ENCODE peak calls at places on chromosome 12, in seven cellular contexts. B, G, Y, H, U, C and F are unnamed samples.

GRCh38 chr12:87444039-87444438 is 585.2 kb downstream of the C12orf50 start:
- DNase-seq in C (no peak), U (no peak), Y (no peak), G (no peak), H (no peak), B (no peak), F (no peak)

GRCh38 chr12:109738878-109739665 is 25.4 kb downstream of the FAM222A start:
- DNase-seq in B (no peak), H (no peak), U (no peak), G (no peak), Y (peak), C (no peak), F (no peak)

GRCh38 chr12:4909734-4910501 is at the start of gene KCNA1:
- DNase-seq in H (no peak), C (peak), G (no peak), B (no peak), Y (peak), U (no peak), F (no peak)

GRCh38 chr12:467591-467990 is 7.9 kb downstream of the B4GALNT3 start:
- DNase-seq in C (no peak), U (no peak), Y (no peak), B (no peak), H (no peak), G (no peak), F (no peak)

GRCh38 chr12:45034861-45035265 is 16.0 kb downstream of the DBX2 start:
- DNase-seq in C (no peak), H (no peak), B (no peak), Y (no peak), G (no peak), U (no peak), F (no peak)

GRCh38 chr12:71589478-71589881 is 74.2 kb downstream of the ZFC3H1 start:
- DNase-seq in H (no peak), B (no peak), G (no peak), Y (no peak), C (no peak), U (no peak), F (no peak)

GRCh38 chr12:72141381-72141780 is 130.8 kb upstream of the TRHDE start:
- DNase-seq in G (no peak), B (no peak), C (no peak), Y (no peak), U (no peak), H (no peak), F (no peak)

GRCh38 chr12:11862794-11863193 is 207.9 kb upstream of the BCL2L14 start:
- DNase-seq in Y (no peak), B (no peak), G (no peak), C (no peak), U (no peak), H (no peak), F (no peak)

GRCh38 chr12:52838871-52839446 is 4.8 kb upstream of the KRT79 start:
- DNase-seq in B (no peak), U (no peak), G (no peak), H (no peak), C (no peak), Y (no peak), F (no peak)

GRCh38 chr12:593396-593976 is 69.8 kb downstream of the NINJ2 start:
- DNase-seq in B (no peak), G (no peak), Y (peak), U (no peak), C (no peak), H (no peak), F (no peak)